ENCODE peak calls at places on chromosome 14, in six cellular contexts. L, E, Z, B, V and J are unnamed samples.

GRCh38 chr14:75794615-75795038 is 133.6 kb downstream of the TTLL5 start:
- DNase-seq in B (no peak), L (peak), Z (no peak), V (peak), E (no peak), J (peak)

GRCh38 chr14:96083667-96084320 is 44.6 kb downstream of the C14orf132 start:
- DNase-seq in E (no peak), B (no peak), Z (no peak), V (no peak), L (no peak), J (no peak)

GRCh38 chr14:95256011-95256775 is 63.5 kb downstream of the CLMN start:
- DNase-seq in B (no peak), L (no peak), V (no peak), E (no peak), Z (no peak), J (no peak)

GRCh38 chr14:105299654-105300541 is 903 bp downstream of the BRF1 start:
- DNase-seq in B (no peak), L (peak), V (no peak), Z (no peak), E (peak), J (no peak)

GRCh38 chr14:101103321-101103901 is 199.9 kb upstream of the RTL1 start:
- DNase-seq in B (no peak), L (no peak), E (no peak), Z (no peak), V (no peak), J (peak)

GRCh38 chr14:47966411-47966810 is 291.0 kb upstream of the MDGA2 start:
- DNase-seq in V (no peak), B (no peak), L (no peak), Z (no peak), E (no peak), J (peak)

GRCh38 chr14:20802341-20803084 is at the start of gene RNASE1:
- DNase-seq in E (no peak), B (no peak), L (no peak), V (no peak), Z (no peak), J (peak)

GRCh38 chr14:69696633-69697557 is 70.0 kb upstream of the SRSF5 start:
- DNase-seq in V (no peak), E (no peak), Z (no peak), B (no peak), L (peak), J (no peak)

GRCh38 chr14:72744416-72745120 is 149.3 kb downstream of the DPF3 start:
- DNase-seq in B (no peak), V (no peak), E (no peak), Z (peak), L (no peak), J (no peak)

GRCh38 chr14:74502236-74503019 is 8.9 kb downstream of the ISCA2 start:
- DNase-seq in V (peak), L (peak), E (no peak), Z (no peak), B (peak), J (peak)

GRCh38 chr14:20044243-20044642 is 8.4 kb upstream of the OR4K13 start:
- DNase-seq in E (no peak), B (no peak), L (no peak), Z (no peak), V (no peak), J (no peak)

GRCh38 chr14:104392396-104393198 is 187.0 kb upstream of the C14orf180 start:
- DNase-seq in V (no peak), B (no peak), E (no peak), L (no peak), Z (no peak), J (no peak)

GRCh38 chr14:38731962-38732361 is 371.1 kb downstream of the SEC23A start:
- DNase-seq in V (no peak), B (no peak), L (no peak), Z (no peak), E (no peak), J (no peak)

GRCh38 chr14:68705741-68706283 is 87.1 kb downstream of the ZFP36L1 start:
- DNase-seq in Z (no peak), B (no peak), E (no peak), L (no peak), V (no peak), J (no peak)

DNA sequence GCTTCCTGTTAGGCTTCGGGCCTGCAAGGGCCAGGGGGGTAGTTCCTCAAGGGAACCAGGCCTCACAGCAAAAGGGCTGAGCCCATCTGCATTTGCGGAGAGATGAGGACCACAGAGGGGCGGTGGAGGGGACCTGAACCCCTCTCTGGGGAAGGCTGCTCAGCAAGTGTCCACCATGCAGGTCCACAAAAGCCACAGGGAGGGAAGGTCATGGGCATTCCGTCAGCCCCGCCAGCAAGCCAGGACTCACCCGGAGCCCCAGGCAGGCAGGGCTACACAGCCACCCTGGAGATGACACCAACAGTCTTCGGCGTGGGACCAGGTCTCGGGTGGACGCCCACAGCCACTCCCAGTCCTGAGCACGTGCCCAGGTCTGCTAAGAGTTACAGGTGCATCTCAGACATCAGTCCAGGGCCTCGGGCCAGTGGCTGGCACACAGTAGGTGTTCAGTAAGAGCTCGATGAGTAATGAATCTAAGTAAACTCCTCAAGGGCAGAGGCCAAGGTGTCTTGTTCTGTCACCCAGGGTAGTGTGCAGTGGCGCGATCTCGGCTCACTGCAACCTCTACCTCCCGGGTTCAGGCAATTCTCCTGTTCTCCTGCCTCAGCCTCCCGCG is 11.3 kb downstream of the TTC7B start:
- DNase-seq in V (no peak), B (no peak), E (no peak), L (no peak), Z (no peak), J (no peak)
- H2AK5ac ChIP-seq in V (no peak), B (peak), E (no peak), L (no peak), Z (peak), J (peak)

GRCh38 chr14:64215978-64216377 is 78.2 kb downstream of the ESR2 start:
- DNase-seq in Z (no peak), E (no peak), B (no peak), V (peak), L (no peak), J (no peak)

GRCh38 chr14:64215274-64215673 is 78.9 kb downstream of the ESR2 start:
- DNase-seq in B (no peak), Z (no peak), L (no peak), E (no peak), V (no peak), J (no peak)

GRCh38 chr14:64212666-64213065 is 81.5 kb downstream of the ESR2 start:
- DNase-seq in E (no peak), B (no peak), V (peak), Z (no peak), L (no peak), J (no peak)

GRCh38 chr14:64213079-64213478 is 81.1 kb downstream of the ESR2 start:
- DNase-seq in L (no peak), V (peak), B (peak), Z (no peak), E (no peak), J (no peak)

DNA sequence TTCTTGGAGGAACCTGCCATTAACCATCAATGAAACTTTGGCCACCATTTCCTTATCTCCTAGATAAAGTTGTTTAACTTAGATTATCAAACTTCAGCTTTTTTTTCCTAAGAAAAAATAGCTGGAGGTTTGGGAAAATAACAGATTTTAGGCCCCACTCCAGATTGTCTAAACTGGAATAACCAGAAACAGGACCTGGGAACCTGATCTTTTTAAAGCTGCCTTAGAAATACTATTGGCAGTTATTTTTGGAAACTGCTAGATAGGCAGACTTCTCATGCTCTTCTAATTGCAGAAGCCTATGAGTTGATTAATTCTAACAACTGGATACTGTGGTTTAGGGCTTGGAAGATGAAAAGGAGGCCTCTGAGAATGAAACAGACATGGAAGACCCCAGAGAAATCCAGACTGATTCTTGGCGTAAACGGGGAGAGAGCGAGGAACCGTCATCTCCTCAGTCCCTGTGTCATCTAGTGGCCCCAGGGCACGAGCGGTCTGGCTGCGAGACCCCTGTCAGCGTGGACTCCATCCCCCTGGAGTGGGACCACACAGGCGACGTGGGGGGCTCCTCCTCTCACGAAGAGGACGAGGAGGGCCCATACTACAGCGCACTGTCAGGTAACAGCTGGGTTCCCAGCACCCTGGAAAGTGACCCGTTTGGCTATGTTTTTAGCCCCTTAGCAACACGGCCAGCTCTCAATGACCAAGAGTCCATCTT is 80.2 kb downstream of the ESR2 start:
- DNase-seq in E (no peak), Z (no peak), L (no peak), V (no peak), B (no peak), J (no peak)
- H3K4me3 ChIP-seq in E (no peak), Z (no peak), L (no peak), V (no peak), B (no peak), J (no peak)

DNA sequence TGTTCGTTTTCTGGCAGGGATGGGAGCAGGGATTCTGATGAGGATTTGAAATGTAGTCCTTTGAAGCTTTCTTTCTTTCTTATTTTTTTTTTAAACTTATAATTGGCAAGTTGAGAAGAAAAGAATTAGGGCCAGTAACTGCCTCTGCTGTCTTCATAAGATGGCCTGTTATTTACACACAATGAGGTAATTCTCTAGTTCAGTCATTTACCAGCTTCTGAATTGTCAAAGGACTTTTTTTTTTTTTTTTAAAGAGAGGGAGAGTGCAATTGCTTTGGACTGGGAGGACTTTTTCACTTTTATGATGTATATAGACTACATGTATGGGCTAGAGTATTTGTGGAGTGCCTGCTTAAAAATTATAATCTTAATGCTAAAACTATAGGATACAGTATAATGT is 29.1 kb downstream of the PALS1 start:
- DNase-seq in Z (no peak), L (peak), V (peak), B (no peak), E (no peak), J (peak)
- H2AK5ac ChIP-seq in Z (no peak), L (no peak), V (no peak), B (no peak), E (no peak), J (no peak)

DNA sequence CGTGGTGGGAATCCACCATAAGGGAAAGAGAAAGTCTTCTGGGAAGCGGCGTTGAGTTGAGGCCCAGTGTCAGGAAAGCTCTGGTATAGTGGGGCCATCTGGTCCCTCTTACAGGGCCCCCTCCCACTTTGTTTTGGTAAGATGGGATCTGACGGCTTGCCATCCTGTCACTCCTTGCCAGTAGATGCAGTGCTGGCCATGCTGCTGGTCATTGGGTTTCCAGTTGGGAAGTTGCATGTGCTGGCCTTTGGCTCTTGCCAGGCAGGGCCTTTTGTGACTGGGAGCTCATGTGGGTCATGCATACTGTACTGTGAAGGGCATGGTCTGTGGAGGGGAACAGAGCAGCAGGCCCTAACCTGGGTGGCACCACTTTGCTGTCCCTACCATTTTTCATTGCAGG is 3.8 kb downstream of the TRAF3 start:
- DNase-seq in L (no peak), B (no peak), V (no peak), Z (no peak), E (no peak), J (no peak)
- H3K4me3 ChIP-seq in L (no peak), B (no peak), V (no peak), Z (no peak), E (no peak), J (no peak)

DNA sequence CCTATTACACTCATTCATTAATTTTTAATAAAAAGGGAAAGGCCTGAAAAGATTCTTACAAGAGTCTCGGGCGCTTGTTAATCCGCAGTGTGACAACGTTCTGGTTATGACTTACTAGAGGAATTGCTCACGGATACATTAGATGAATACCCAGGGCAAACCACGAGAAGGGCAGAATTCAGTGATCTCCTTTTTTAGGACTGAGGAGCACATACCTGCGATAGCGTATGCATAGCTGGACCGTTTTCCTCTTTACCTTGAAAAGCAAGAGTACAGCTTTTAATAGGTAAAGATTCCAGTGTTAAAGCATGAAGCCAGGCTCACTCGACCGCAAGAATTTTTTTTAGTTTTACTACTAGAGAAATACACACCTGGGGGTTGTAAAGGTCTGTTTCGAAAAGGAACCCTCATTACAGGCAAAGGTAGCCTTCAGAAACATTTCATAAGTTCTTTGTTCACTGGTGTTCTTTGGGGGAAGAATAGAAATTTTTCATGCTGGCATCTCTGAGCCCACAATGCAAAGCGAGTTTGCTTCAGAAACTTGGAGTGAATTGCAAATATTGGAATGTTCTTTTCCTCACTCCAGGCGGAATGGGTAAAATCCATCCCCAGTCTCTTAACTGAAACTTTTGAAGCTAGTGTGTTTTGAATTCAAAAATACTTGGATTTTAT is 948 bp downstream of the MAPK1IP1L start:
- DNase-seq in E (no peak), L (peak), Z (no peak), V (peak), B (peak), J (no peak)
- H2AK5ac ChIP-seq in E (no peak), L (peak), Z (peak), V (peak), B (no peak), J (peak)